ENCODE peak calls at places on chromosome 2, in eight cellular contexts. Q is iris pigment epithelial cell, R is EL, U is hippocampal formation, G is left cardiac atrium, K is NCI-H748 treated with DMSO at 0.1 percent for 48 hours, I is A549, Y is uterus. J is an unnamed sample.

GRCh38 chr2:26274058-26274613 is 29.4 kb downstream of the HADHB start:
- DNase-seq in R (peak), Y (peak), I (peak), Q (peak), G (peak), U (peak), K (no peak), J (no peak)

GRCh38 chr2:195121341-195121740 is 535.7 kb upstream of the SLC39A10 start:
- DNase-seq in R (no peak), Y (no peak), I (no peak), G (no peak), K (no peak), U (no peak), Q (no peak), J (no peak)

GRCh38 chr2:241854342-241855244 is 4.1 kb downstream of the PDCD1 start:
- DNase-seq in I (no peak), U (no peak), G (peak), K (no peak), Q (peak), Y (peak), R (no peak), J (no peak)

GRCh38 chr2:216012133-216012829 is 1.1 kb downstream of the MREG start:
- DNase-seq in Q (peak), U (no peak), R (peak), I (peak), K (no peak), Y (no peak), G (no peak), J (no peak)

GRCh38 chr2:172667926-172668325 is 67.7 kb upstream of the RAPGEF4 start:
- DNase-seq in R (peak), Q (no peak), G (no peak), Y (no peak), U (no peak), K (no peak), I (no peak), J (no peak)

GRCh38 chr2:38093503-38093902 is 17.6 kb upstream of the CYP1B1 start:
- DNase-seq in Y (no peak), K (no peak), I (no peak), G (no peak), R (no peak), U (no peak), Q (peak), J (no peak)

GRCh38 chr2:54634564-54635511 is 88.6 kb upstream of the EML6 start:
- DNase-seq in U (no peak), Y (no peak), R (peak), I (peak), Q (peak), K (no peak), G (peak), J (no peak)

GRCh38 chr2:21268871-21269224 is 145.1 kb downstream of the TDRD15 start:
- DNase-seq in R (no peak), Q (no peak), G (no peak), Y (no peak), K (no peak), U (no peak), I (no peak), J (no peak)

GRCh38 chr2:43323810-43324588 is 97.6 kb upstream of the ZFP36L2 start:
- DNase-seq in I (no peak), U (no peak), K (no peak), R (no peak), Q (no peak), G (peak), Y (peak), J (no peak)

J was measured in GF-D8.